ENCODE peak calls at places on chromosome 20, in four cellular contexts. Y is right cardiac atrium, G is EH, W is activated T-cell treated with anti-CD3 and anti-CD28 coated beads for 48 hours. C is an unnamed sample.

GRCh38 chr20:19285424-19285823 is 73.0 kb downstream of the SLC24A3 start:
- DNase-seq in W (no peak), Y (no peak), G (no peak), C (no peak)

GRCh38 chr20:25054995-25055629 is 2.8 kb downstream of the ACSS1 start:
- DNase-seq in W (no peak), G (peak), Y (no peak), C (peak)

GRCh38 chr20:35523298-35523888 is 6.1 kb downstream of the C20orf173 start:
- DNase-seq in W (peak), Y (no peak), G (peak), C (peak)

GRCh38 chr20:19658137-19658536 is 99.9 kb upstream of the RIN2 start:
- DNase-seq in Y (no peak), W (no peak), G (no peak), C (no peak)

GRCh38 chr20:55782861-55783260 is 222.5 kb downstream of the CBLN4 start:
- DNase-seq in W (no peak), Y (no peak), G (no peak), C (no peak)

GRCh38 chr20:62063981-62064787 is 1.5 kb downstream of the TAF4 start:
- DNase-seq in W (no peak), Y (peak), G (peak), C (no peak)

GRCh38 chr20:56359212-56360132 is 698 bp downstream of the FAM210B start:
- DNase-seq in W (no peak), Y (peak), G (peak), C (peak)

GRCh38 chr20:59006864-59007757 is at the start of gene CTSZ:
- DNase-seq in W (peak), G (peak), Y (peak), C (no peak)

GRCh38 chr20:46010491-46011405 is 2.0 kb downstream of the MMP9 start:
- DNase-seq in W (peak), Y (no peak), G (no peak), C (no peak)

GRCh38 chr20:44942264-44942973 is 17.8 kb downstream of the TOMM34 start:
- DNase-seq in W (no peak), Y (no peak), G (no peak), C (no peak)

GRCh38 chr20:36744764-36745191 is 1.1 kb downstream of the NDRG3 start:
- DNase-seq in W (no peak), G (peak), Y (peak), C (peak)

GRCh38 chr20:35339007-35339406 is 46.8 kb upstream of the FAM83C start:
- DNase-seq in G (peak), Y (no peak), W (no peak), C (peak)

GRCh38 chr20:4545526-4545925 is 176.2 kb upstream of the PRND start:
- DNase-seq in W (no peak), G (peak), Y (no peak), C (no peak)

GRCh38 chr20:11047559-11047958 is 373.8 kb upstream of the JAG1 start:
- DNase-seq in Y (no peak), G (peak), W (no peak), C (no peak)

GRCh38 chr20:363319-364078 is 16.6 kb downstream of the NRSN2 start:
- DNase-seq in Y (no peak), W (no peak), G (peak), C (no peak)

GRCh38 chr20:23412026-23412425 is 9.3 kb downstream of the NAPB start:
- DNase-seq in W (no peak), Y (no peak), G (peak), C (no peak)